ENCODE peak calls at places on chromosomes 5 and 9, in seven cellular contexts. S, F, C, G, P, Y and W are unnamed samples.

GRCh38 chr5:59173568-59173967 is 590.7 kb downstream of the RAB3C start:
- ATAC-seq in C (no peak), S (no peak), Y (peak; percentile 48), G (no peak), F (no peak), P (no peak), W (no peak)

GRCh38 chr5:112491257-112491656 is 72.2 kb upstream of the EPB41L4A start:
- ATAC-seq in C (no peak), P (no peak), Y (no peak), G (peak; percentile 53), F (no peak), S (no peak), W (no peak)

GRCh38 chr5:155481182-155481581 is 467.6 kb downstream of the KIF4B start:
- ATAC-seq in S (no peak), Y (no peak), G (no peak), F (no peak), C (no peak), P (no peak), W (no peak)

GRCh38 chr9:33250458-33250995 is 10.6 kb downstream of the SPINK4 start:
- ATAC-seq in S (no peak), F (no peak), C (no peak), Y (no peak), G (peak; percentile 36), P (no peak), W (no peak)

GRCh38 chr5:79771387-79771786 is 81.8 kb downstream of the CMYA5 start:
- ATAC-seq in C (no peak), Y (no peak), S (no peak), F (no peak), G (no peak), P (no peak), W (no peak)

GRCh38 chr5:170280090-170280493 is 17.5 kb downstream of the LCP2 start:
- ATAC-seq in P (no peak), F (no peak), G (no peak), S (no peak), Y (no peak), C (no peak), W (peak; percentile 87)

GRCh38 chr5:41305056-41305455 is 91.7 kb upstream of the C6 start:
- ATAC-seq in G (no peak), S (no peak), C (no peak), F (no peak), Y (no peak), P (no peak), W (no peak)

GRCh38 chr9:4814913-4815312 is 22.2 kb downstream of the RCL1 start:
- ATAC-seq in F (no peak), G (no peak), S (peak; percentile 61), P (peak; percentile 39), Y (peak; percentile 67), C (no peak), W (no peak)

GRCh38 chr9:34256987-34257585 is 72.0 kb downstream of the KIF24 start:
- ATAC-seq in F (peak; percentile 37), G (no peak), S (no peak), Y (no peak), C (peak; percentile 88), P (no peak), W (peak; percentile 26)

GRCh38 chr5:1330146-1330846 is 14.6 kb downstream of the CLPTM1L start:
- ATAC-seq in C (no peak), Y (no peak), P (no peak), S (peak; percentile 74), G (peak; percentile 96), F (no peak), W (no peak)

GRCh38 chr5:83029912-83030311 is 47.3 kb downstream of the TMEM167A start:
- ATAC-seq in P (no peak), F (no peak), S (no peak), C (no peak), Y (no peak), G (no peak), W (peak; percentile 28)

GRCh38 chr5:2946315-2946714 is 194.8 kb upstream of the IRX2 start:
- ATAC-seq in Y (no peak), S (no peak), G (no peak), C (no peak), P (no peak), F (no peak), W (no peak)